ENCODE peak calls at places on chromosomes 7 and 10, in ten cellular contexts. One of them, this sample, is unnamed.

GRCh38 chr7:78490526-78490925 is 692.0 kb downstream of the PHTF2 start:
- DNase-seq in HCT116: no peak
- DNase-seq in tibial nerve: no peak
- DNase-seq in transverse colon: no peak
- DNase-seq in endothelial cell of umbilical vein: no peak
- DNase-seq in Peyer's patch: no peak
- DNase-seq in K562: no peak
- DNase-seq in right lobe of liver: no peak
- DNase-seq in body of pancreas: no peak
- DNase-seq in thyroid gland: no peak
- DNase-seq in this sample: no peak

GRCh38 chr10:2798340-2798739 is 269.0 kb upstream of the PFKP start:
- DNase-seq in HCT116: no peak
- DNase-seq in transverse colon: no peak
- DNase-seq in tibial nerve: no peak
- DNase-seq in Peyer's patch: no peak
- DNase-seq in body of pancreas: no peak
- DNase-seq in endothelial cell of umbilical vein: no peak
- DNase-seq in thyroid gland: no peak
- DNase-seq in right lobe of liver: no peak
- DNase-seq in K562: no peak
- DNase-seq in this sample: no peak

GRCh38 chr10:97498076-97498840 is at the start of gene MMS19:
- DNase-seq in tibial nerve: peak; percentile 99
- DNase-seq in HCT116: peak; percentile 92
- DNase-seq in right lobe of liver: peak; percentile 100
- DNase-seq in transverse colon: peak; percentile 100
- DNase-seq in Peyer's patch: peak; percentile 98
- DNase-seq in K562: peak; percentile 95
- DNase-seq in endothelial cell of umbilical vein: peak; percentile 99
- DNase-seq in body of pancreas: peak; percentile 100
- DNase-seq in thyroid gland: peak; percentile 100
- DNase-seq in this sample: peak; percentile 99

GRCh38 chr7:116633131-116633988 is 38.6 kb upstream of the MET start:
- DNase-seq in endothelial cell of umbilical vein: no peak
- DNase-seq in body of pancreas: no peak
- DNase-seq in tibial nerve: peak; percentile 52
- DNase-seq in thyroid gland: peak; percentile 70
- DNase-seq in K562: no peak
- DNase-seq in Peyer's patch: no peak
- DNase-seq in HCT116: no peak
- DNase-seq in transverse colon: no peak
- DNase-seq in right lobe of liver: no peak
- DNase-seq in this sample: peak; percentile 20

GRCh38 chr10:61024801-61025201 is 80.8 kb upstream of the RHOBTB1 start:
- DNase-seq in thyroid gland: no peak
- DNase-seq in K562: peak; percentile 44
- DNase-seq in tibial nerve: no peak
- DNase-seq in right lobe of liver: no peak
- DNase-seq in transverse colon: no peak
- DNase-seq in Peyer's patch: no peak
- DNase-seq in HCT116: no peak
- DNase-seq in endothelial cell of umbilical vein: no peak
- DNase-seq in body of pancreas: peak; percentile 45
- DNase-seq in this sample: no peak

GRCh38 chr10:63206997-63207952 is 74.1 kb downstream of the NRBF2 start:
- DNase-seq in body of pancreas: no peak
- DNase-seq in K562: no peak
- DNase-seq in Peyer's patch: no peak
- DNase-seq in right lobe of liver: no peak
- DNase-seq in tibial nerve: peak; percentile 17
- DNase-seq in endothelial cell of umbilical vein: peak; percentile 96
- DNase-seq in thyroid gland: peak; percentile 22
- DNase-seq in transverse colon: no peak
- DNase-seq in HCT116: no peak
- DNase-seq in this sample: no peak

GRCh38 chr7:19713676-19714075 is 4.8 kb upstream of the POLR1F start:
- DNase-seq in K562: peak; percentile 22
- DNase-seq in endothelial cell of umbilical vein: peak; percentile 62
- DNase-seq in HCT116: peak; percentile 51
- DNase-seq in tibial nerve: peak; percentile 61
- DNase-seq in transverse colon: peak; percentile 12
- DNase-seq in right lobe of liver: no peak
- DNase-seq in thyroid gland: peak; percentile 25
- DNase-seq in Peyer's patch: peak; percentile 27
- DNase-seq in body of pancreas: peak; percentile 55
- DNase-seq in this sample: peak; percentile 69

GRCh38 chr7:21278944-21279343 is 148.9 kb upstream of the SP4 start:
- DNase-seq in tibial nerve: no peak
- DNase-seq in HCT116: no peak
- DNase-seq in right lobe of liver: no peak
- DNase-seq in K562: no peak
- DNase-seq in thyroid gland: no peak
- DNase-seq in Peyer's patch: no peak
- DNase-seq in endothelial cell of umbilical vein: no peak
- DNase-seq in body of pancreas: no peak
- DNase-seq in transverse colon: no peak
- DNase-seq in this sample: no peak

GRCh38 chr10:110206988-110207804 is at the start of gene MXI1:
- DNase-seq in HCT116: peak; percentile 85
- DNase-seq in K562: peak; percentile 64
- DNase-seq in body of pancreas: peak; percentile 87
- DNase-seq in transverse colon: peak; percentile 90
- DNase-seq in Peyer's patch: peak; percentile 70
- DNase-seq in right lobe of liver: peak; percentile 85
- DNase-seq in thyroid gland: peak; percentile 72
- DNase-seq in tibial nerve: peak; percentile 74
- DNase-seq in endothelial cell of umbilical vein: peak; percentile 72
- DNase-seq in this sample: peak; percentile 92

DNA sequence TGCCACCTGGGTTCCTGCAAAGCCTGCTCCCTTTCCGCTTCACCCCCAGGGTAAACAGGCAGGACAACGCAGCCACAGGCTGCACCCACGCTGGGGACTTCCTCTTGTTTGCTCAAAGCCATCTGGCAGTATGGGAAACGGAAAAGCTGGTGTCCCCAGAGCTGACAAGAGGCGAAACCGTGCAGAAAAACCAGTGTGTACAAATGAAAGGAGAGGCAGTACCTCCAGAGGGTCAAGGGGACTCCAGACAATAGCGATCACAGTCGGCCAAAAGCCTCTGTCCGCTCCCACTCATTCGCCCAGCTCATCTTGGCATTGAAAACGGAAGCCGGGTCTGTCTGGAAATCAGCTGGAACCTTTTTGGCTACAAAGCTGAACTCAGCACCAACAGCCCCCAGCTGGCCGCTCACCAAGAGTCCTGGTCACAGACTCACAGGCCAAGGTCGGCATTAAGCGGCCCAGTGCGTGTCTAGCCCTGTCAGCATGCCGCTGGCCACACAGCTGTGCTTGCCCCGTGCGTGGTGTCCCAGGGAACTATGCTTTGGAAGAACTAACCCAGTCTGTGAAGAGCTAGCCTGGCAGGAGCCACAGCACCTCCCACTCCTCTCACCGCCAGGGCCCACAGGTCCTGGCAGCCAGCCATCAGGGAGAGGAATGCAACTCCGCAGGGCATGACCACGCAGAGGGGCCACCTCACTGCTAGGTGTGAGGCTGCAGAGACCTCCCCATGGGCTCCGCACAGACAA is 10.4 kb downstream of the TNS3 start:
- DNase-seq in transverse colon: peak; percentile 62
- DNase-seq in body of pancreas: peak; percentile 87
- DNase-seq in K562: no peak
- DNase-seq in right lobe of liver: peak; percentile 89
- DNase-seq in HCT116: no peak
- DNase-seq in tibial nerve: no peak
- DNase-seq in thyroid gland: peak; percentile 96
- DNase-seq in endothelial cell of umbilical vein: no peak
- DNase-seq in Peyer's patch: peak; percentile 49
- DNase-seq in this sample: peak; percentile 47
- TF ChIP-seq POLR2A in transverse colon: no peak
- TF ChIP-seq POLR2A in body of pancreas: peak; percentile 66
- TF ChIP-seq POLR2A in K562: no peak
- TF ChIP-seq POLR2A in right lobe of liver: peak; percentile 40
- TF ChIP-seq POLR2A in HCT116: no peak
- TF ChIP-seq POLR2A in tibial nerve: no peak
- TF ChIP-seq POLR2A in thyroid gland: no peak
- TF ChIP-seq POLR2A in endothelial cell of umbilical vein: no peak
- TF ChIP-seq POLR2A in Peyer's patch: no peak
- TF ChIP-seq POLR2A in this sample: no peak

DNA sequence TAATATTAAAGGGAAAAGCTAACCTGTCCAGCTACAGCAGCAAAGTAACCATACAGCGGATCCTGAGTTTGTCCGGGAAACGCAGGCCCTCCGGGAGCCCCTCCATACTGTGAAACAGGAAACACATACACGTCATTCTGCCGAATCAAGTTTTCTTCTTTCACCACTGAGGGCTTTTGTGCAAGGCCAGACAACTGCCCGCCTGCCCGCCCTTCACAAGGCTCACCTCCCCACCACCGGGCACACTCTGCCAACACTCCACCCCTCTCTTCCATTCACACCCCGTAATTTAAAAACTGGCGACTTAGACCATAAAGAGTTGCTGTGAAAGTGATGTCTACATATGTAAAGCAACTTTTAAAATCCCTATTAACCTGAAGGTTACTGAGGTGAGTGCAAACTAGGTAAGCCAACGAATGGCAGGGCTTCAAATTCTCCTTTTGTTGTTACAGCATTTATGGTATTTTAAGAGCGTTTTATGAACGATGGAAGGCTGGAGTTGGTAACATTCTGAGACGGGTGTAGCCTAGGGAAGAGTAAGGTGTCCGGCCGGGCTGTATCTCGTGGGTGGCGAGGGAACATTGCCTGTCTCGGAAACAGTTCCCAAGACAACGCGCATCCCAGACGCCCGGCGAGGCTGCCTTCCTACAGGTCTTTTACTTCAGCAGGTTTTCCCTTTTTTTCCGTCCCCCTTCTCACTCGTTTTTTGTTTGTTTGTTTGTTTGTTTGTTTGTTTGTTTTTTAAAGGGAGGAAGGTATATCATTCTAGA is 817 bp downstream of the SRI start:
- DNase-seq in endothelial cell of umbilical vein: peak; percentile 65
- DNase-seq in right lobe of liver: peak; percentile 42
- DNase-seq in tibial nerve: peak; percentile 28
- DNase-seq in body of pancreas: peak; percentile 82
- DNase-seq in K562: peak; percentile 38
- DNase-seq in HCT116: no peak
- DNase-seq in transverse colon: peak; percentile 80
- DNase-seq in Peyer's patch: peak; percentile 60
- DNase-seq in thyroid gland: peak; percentile 69
- DNase-seq in this sample: peak; percentile 70
- TF ChIP-seq POLR2A in endothelial cell of umbilical vein: no peak
- TF ChIP-seq POLR2A in right lobe of liver: no peak
- TF ChIP-seq POLR2A in tibial nerve: no peak
- TF ChIP-seq POLR2A in body of pancreas: peak; percentile 43
- TF ChIP-seq POLR2A in K562: no peak
- TF ChIP-seq POLR2A in HCT116: no peak
- TF ChIP-seq POLR2A in transverse colon: peak; percentile 54
- TF ChIP-seq POLR2A in Peyer's patch: no peak
- TF ChIP-seq POLR2A in thyroid gland: no peak
- TF ChIP-seq POLR2A in this sample: peak; percentile 18

DNA sequence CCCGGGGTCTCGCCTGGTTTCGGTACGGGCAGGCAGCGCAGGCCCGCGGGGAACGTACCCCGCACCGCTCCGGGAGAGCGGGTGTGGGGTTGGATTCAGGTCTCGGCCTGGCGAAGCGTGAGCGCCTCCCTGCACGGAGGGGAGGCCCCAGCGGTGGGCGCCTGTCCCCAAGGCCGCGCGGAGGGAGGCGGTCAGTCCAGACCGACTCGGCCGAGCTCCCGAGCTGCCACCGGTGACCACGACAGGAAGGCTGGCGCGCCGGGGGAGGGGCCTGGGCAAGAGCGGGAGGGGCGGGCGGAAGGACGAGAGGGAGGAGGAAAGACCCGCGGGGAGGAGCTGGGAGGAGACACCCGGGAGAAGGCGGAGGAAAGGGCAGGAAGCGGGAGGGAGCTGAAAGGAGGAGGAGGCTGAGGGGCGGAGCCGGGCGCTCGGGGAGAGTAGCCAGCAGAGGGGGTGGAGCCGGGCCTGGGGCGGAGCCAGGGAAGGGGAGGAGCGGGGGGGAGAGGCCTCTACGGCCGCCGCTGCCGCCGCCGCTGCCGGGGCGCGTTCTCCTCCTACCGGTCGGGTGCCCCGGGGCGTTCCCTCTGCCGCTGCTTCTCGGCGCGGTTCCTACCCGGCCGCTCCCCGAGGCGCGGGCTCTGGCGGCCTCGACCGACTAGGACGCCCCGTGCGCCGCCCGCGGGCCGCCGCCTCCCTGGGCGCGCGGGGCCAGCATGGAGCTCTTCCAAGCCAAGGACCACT is at the start of gene INPP5F:
- DNase-seq in body of pancreas: peak; percentile 99
- DNase-seq in Peyer's patch: peak; percentile 99
- DNase-seq in K562: peak; percentile 97
- DNase-seq in right lobe of liver: peak; percentile 100
- DNase-seq in thyroid gland: peak; percentile 100
- DNase-seq in HCT116: peak; percentile 97
- DNase-seq in endothelial cell of umbilical vein: peak; percentile 97
- DNase-seq in transverse colon: peak; percentile 100
- DNase-seq in tibial nerve: peak; percentile 98
- DNase-seq in this sample: peak; percentile 99
- TF ChIP-seq POLR2A in body of pancreas: peak; percentile 92
- TF ChIP-seq POLR2A in Peyer's patch: peak; percentile 68
- TF ChIP-seq POLR2A in K562: peak; percentile 92
- TF ChIP-seq POLR2A in right lobe of liver: peak; percentile 87
- TF ChIP-seq POLR2A in thyroid gland: peak; percentile 67
- TF ChIP-seq POLR2A in HCT116: peak; percentile 80
- TF ChIP-seq POLR2A in endothelial cell of umbilical vein: peak; percentile 77
- TF ChIP-seq POLR2A in transverse colon: peak; percentile 84
- TF ChIP-seq POLR2A in tibial nerve: peak; percentile 62
- TF ChIP-seq POLR2A in this sample: peak; percentile 79

DNA sequence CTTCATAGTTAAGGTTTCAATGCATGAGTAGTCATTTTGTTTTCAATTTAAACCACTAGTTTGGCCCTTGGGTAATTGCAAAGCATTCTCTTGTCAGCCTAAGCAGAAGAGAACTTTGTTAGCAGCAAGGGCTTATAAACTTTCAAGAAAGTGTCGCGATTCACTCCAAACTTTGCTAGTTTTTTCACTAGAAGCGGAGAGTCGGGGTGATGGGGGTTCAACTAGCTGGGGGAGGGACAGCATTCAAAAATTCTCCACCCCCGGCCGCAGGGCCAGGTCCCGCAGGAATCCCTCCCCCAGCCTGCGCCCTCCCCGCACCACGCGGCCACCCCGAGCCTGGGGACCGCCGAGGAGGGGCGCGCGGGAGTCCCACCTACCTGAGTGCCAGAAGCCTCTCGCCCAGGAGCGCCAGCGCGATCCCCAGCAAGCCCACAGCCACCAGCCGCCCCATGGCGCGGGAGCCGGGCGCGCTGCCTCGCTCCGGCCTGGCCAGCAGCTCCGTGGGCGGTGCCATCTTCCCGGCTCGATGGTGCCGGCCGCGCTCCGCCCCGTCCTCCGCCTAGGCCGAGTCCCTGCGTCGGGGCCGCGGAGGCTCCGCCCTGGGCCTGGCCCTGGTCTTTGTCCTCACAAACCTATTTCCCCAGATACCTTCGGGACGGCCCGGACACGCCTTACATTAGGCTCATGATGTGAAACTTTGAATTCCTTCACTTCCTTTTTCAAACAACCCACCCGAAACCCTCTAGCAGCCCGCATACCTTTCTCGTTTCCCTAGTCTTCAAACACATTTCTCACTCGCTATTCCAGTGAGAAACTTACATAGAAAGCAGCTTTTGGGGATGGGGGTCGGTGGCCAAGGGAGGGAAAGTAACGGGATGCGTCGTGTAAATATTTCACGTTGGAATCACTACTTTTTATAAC is at the start of gene PON2:
- DNase-seq in endothelial cell of umbilical vein: peak; percentile 84
- DNase-seq in tibial nerve: peak; percentile 52
- DNase-seq in thyroid gland: peak; percentile 82
- DNase-seq in right lobe of liver: peak; percentile 90
- DNase-seq in K562: peak; percentile 80
- DNase-seq in body of pancreas: peak; percentile 85
- DNase-seq in transverse colon: peak; percentile 88
- DNase-seq in HCT116: peak; percentile 57
- DNase-seq in Peyer's patch: peak; percentile 67
- DNase-seq in this sample: peak; percentile 94
- TF ChIP-seq POLR2A in endothelial cell of umbilical vein: peak; percentile 98
- TF ChIP-seq POLR2A in tibial nerve: peak; percentile 30
- TF ChIP-seq POLR2A in thyroid gland: no peak
- TF ChIP-seq POLR2A in right lobe of liver: peak; percentile 95
- TF ChIP-seq POLR2A in K562: peak; percentile 94
- TF ChIP-seq POLR2A in body of pancreas: peak; percentile 73
- TF ChIP-seq POLR2A in transverse colon: peak; percentile 69
- TF ChIP-seq POLR2A in HCT116: peak; percentile 90
- TF ChIP-seq POLR2A in Peyer's patch: peak; percentile 86
- TF ChIP-seq POLR2A in this sample: peak; percentile 83

This sample was measured in NB4.